ENCODE peak calls at places on chromosome 20, in ten cellular contexts. Q, B, D, F, K, G, T, S, C and U are unnamed samples.

GRCh38 chr20:61881416-61881815 is 184.3 kb downstream of the TAF4 start:
- DNase-seq in S (no peak), B (no peak), D (no peak), C (no peak), F (no peak), T (no peak), G (no peak), K (no peak), Q (no peak), U (no peak)

GRCh38 chr20:60253471-60253870 is 295.2 kb downstream of the CDH26 start:
- DNase-seq in S (peak), D (no peak), K (no peak), T (no peak), F (no peak), G (no peak), B (no peak), C (no peak), Q (no peak), U (no peak)

GRCh38 chr20:48652961-48653705 is 174.7 kb downstream of the PREX1 start:
- DNase-seq in K (no peak), Q (no peak), F (no peak), S (no peak), D (no peak), C (no peak), G (no peak), B (no peak), T (no peak), U (no peak)

GRCh38 chr20:60345106-60345505 is 386.9 kb downstream of the CDH26 start:
- DNase-seq in C (no peak), T (no peak), F (no peak), B (no peak), Q (no peak), D (peak), K (no peak), S (no peak), G (no peak), U (no peak)

GRCh38 chr20:57629976-57630525 is 9.8 kb upstream of the ZBP1 start:
- DNase-seq in T (no peak), K (peak), G (no peak), B (no peak), Q (no peak), C (peak), S (peak), F (no peak), D (no peak), U (no peak)

GRCh38 chr20:51480507-51481270 is 61.8 kb downstream of the NFATC2 start:
- DNase-seq in C (no peak), T (no peak), S (no peak), G (no peak), F (peak), Q (no peak), D (no peak), B (no peak), K (peak), U (no peak)

GRCh38 chr20:16574656-16575355 is 1.6 kb upstream of the KIF16B start:
- DNase-seq in S (peak), C (peak), D (peak), K (peak), B (peak), T (peak), Q (peak), F (peak), G (peak), U (peak)

GRCh38 chr20:404088-404487 is 4.0 kb upstream of the RBCK1 start:
- DNase-seq in S (no peak), Q (no peak), D (no peak), G (no peak), K (no peak), T (no peak), C (no peak), B (no peak), F (no peak), U (no peak)

GRCh38 chr20:31916724-31917123 is 35.1 kb downstream of the PDRG1 start:
- DNase-seq in S (no peak), B (no peak), F (no peak), T (no peak), Q (no peak), G (no peak), D (no peak), C (no peak), K (no peak), U (no peak)

GRCh38 chr20:41340327-41341055 is at the start of gene LPIN3:
- DNase-seq in S (peak), Q (peak), B (peak), T (peak), K (peak), C (peak), G (peak), F (no peak), D (peak), U (peak)

GRCh38 chr20:41335591-41335990 is 5.0 kb upstream of the LPIN3 start:
- DNase-seq in F (no peak), B (no peak), G (no peak), S (no peak), D (no peak), C (no peak), K (no peak), T (no peak), Q (no peak), U (no peak)

GRCh38 chr20:41336711-41337492 is 3.7 kb upstream of the LPIN3 start:
- DNase-seq in G (no peak), D (no peak), B (no peak), S (no peak), T (no peak), C (no peak), Q (no peak), F (no peak), K (no peak), U (no peak)

GRCh38 chr20:41342474-41343464 is 2.1 kb downstream of the LPIN3 start:
- DNase-seq in D (no peak), C (no peak), G (no peak), B (no peak), Q (no peak), S (no peak), T (peak), F (no peak), K (peak), U (no peak)

GRCh38 chr20:41339957-41340326 is 679 bp upstream of the LPIN3 start:
- DNase-seq in F (no peak), Q (peak), C (peak), D (peak), S (peak), B (peak), T (peak), G (peak), K (peak), U (peak)
- H3K27ac ChIP-seq in F (no peak), Q (peak), C (peak), D (no peak), S (peak), B (peak), T (no peak), G (peak), K (peak), U (peak)

GRCh38 chr20:54119744-54120143 is 49.4 kb upstream of the BCAS1 start:
- DNase-seq in K (no peak), G (no peak), T (no peak), B (no peak), D (no peak), Q (no peak), S (no peak), C (no peak), F (no peak), U (no peak)
- H3K27ac ChIP-seq in K (no peak), G (no peak), T (no peak), B (no peak), D (no peak), Q (no peak), S (no peak), C (no peak), F (no peak), U (no peak)

GRCh38 chr20:47392015-47392720 is 35.7 kb upstream of the ZMYND8 start:
- DNase-seq in T (no peak), D (no peak), Q (no peak), G (peak), K (no peak), C (no peak), S (peak), F (no peak), B (no peak), U (no peak)

GRCh38 chr20:47400685-47401084 is 44.2 kb upstream of the ZMYND8 start:
- DNase-seq in D (peak), S (no peak), Q (no peak), C (no peak), K (no peak), G (no peak), B (no peak), F (no peak), T (no peak), U (no peak)

GRCh38 chr20:47397652-47398301 is 41.3 kb upstream of the ZMYND8 start:
- DNase-seq in Q (no peak), C (no peak), F (no peak), G (no peak), K (no peak), D (no peak), B (no peak), S (no peak), T (no peak), U (no peak)

GRCh38 chr20:47392721-47393073 is 36.2 kb upstream of the ZMYND8 start:
- DNase-seq in D (no peak), B (no peak), K (no peak), C (no peak), Q (no peak), S (no peak), T (no peak), F (no peak), G (no peak), U (no peak)

DNA sequence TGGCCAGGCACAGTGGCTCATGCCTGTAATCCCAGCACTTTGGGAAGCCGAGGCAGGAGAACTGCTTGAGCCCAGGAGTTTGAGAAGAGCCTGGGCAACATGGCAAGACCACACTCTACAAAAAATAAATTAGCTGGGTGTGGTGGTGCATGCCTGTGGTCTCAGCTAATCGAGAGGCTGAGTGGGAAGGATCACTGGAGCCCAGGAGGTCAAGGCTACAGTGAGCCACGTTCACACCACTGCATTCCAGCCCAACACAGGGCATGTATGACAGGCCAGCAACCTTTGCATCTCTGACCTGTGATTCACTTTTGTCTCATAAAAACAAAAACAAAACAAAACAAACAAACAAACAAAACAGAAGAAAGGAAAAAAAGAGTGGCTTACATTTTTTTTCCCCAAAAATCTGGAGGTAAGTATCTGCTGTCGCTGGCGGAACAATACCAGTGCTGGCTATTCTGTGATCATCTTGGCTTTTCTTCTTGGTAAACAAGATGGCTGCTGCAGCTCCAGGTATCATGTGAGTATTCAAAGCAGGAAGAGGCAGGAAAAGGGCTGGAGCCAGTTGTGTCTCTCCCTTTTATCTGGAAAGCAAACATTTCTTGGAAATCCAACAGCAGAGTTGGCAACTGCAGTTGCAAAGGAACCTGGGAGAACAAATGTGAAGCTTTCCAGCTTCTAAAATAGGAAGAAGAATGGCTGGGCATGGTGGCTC is 40.4 kb upstream of the ZMYND8 start:
- DNase-seq in F (no peak), K (no peak), Q (peak), S (no peak), D (no peak), C (no peak), G (no peak), B (peak), T (no peak), U (no peak)
- H3K27ac ChIP-seq in F (no peak), K (no peak), Q (peak), S (no peak), D (no peak), C (no peak), G (no peak), B (peak), T (no peak), U (no peak)

GRCh38 chr20:25321262-25321831 is 69.3 kb downstream of the ABHD12 start:
- DNase-seq in Q (no peak), F (no peak), D (no peak), G (peak), C (no peak), B (peak), T (no peak), K (peak), S (peak), U (no peak)

GRCh38 chr20:25325073-25325472 is 65.6 kb downstream of the ABHD12 start:
- DNase-seq in Q (no peak), G (no peak), K (no peak), S (no peak), B (no peak), T (no peak), C (no peak), F (no peak), D (no peak), U (no peak)

GRCh38 chr20:25324412-25324811 is 66.2 kb downstream of the ABHD12 start:
- DNase-seq in D (peak), C (peak), F (no peak), T (peak), Q (no peak), K (no peak), S (peak), G (no peak), B (peak), U (no peak)

GRCh38 chr20:25321991-25322390 is 68.6 kb downstream of the ABHD12 start:
- DNase-seq in T (no peak), G (peak), D (no peak), F (no peak), S (no peak), B (no peak), C (no peak), K (no peak), Q (no peak), U (no peak)

GRCh38 chr20:25323486-25324246 is 67.0 kb downstream of the ABHD12 start:
- DNase-seq in G (no peak), T (no peak), B (peak), D (no peak), K (no peak), Q (no peak), F (no peak), C (no peak), S (peak), U (no peak)
- H3K27ac ChIP-seq in G (no peak), T (no peak), B (no peak), D (no peak), K (no peak), Q (no peak), F (no peak), C (no peak), S (no peak), U (peak)

GRCh38 chr20:2236266-2236665 is 59.5 kb upstream of the TGM3 start:
- DNase-seq in B (no peak), C (no peak), D (no peak), G (no peak), K (no peak), Q (no peak), T (no peak), S (no peak), F (no peak), U (no peak)

GRCh38 chr20:2237059-2237458 is 58.7 kb upstream of the TGM3 start:
- DNase-seq in D (peak), T (peak), K (peak), C (peak), S (peak), B (no peak), Q (peak), G (peak), F (no peak), U (no peak)

GRCh38 chr20:2234788-2235187 is 61.0 kb upstream of the TGM3 start:
- DNase-seq in G (no peak), B (no peak), K (no peak), Q (no peak), S (no peak), F (no peak), C (no peak), D (peak), T (no peak), U (no peak)

GRCh38 chr20:2240835-2241234 is 55.0 kb upstream of the TGM3 start:
- DNase-seq in T (no peak), S (no peak), F (no peak), Q (no peak), B (no peak), G (no peak), K (no peak), D (no peak), C (no peak), U (no peak)

GRCh38 chr20:2238601-2239000 is 57.2 kb upstream of the TGM3 start:
- DNase-seq in T (no peak), D (no peak), S (no peak), C (no peak), Q (no peak), F (no peak), K (no peak), G (no peak), B (no peak), U (no peak)
- H3K27ac ChIP-seq in T (no peak), D (no peak), S (no peak), C (no peak), Q (no peak), F (no peak), K (peak), G (no peak), B (no peak), U (no peak)

GRCh38 chr20:47332381-47333206 is 23.9 kb downstream of the ZMYND8 start:
- DNase-seq in K (no peak), B (no peak), Q (no peak), C (no peak), F (no peak), S (no peak), T (no peak), G (no peak), D (no peak), U (no peak)
- H3K27ac ChIP-seq in K (peak), B (no peak), Q (no peak), C (peak), F (no peak), S (peak), T (no peak), G (peak), D (no peak), U (peak)

GRCh38 chr20:6664574-6664973 is 102.9 kb upstream of the BMP2 start:
- DNase-seq in D (no peak), C (no peak), T (no peak), K (no peak), G (no peak), S (no peak), Q (no peak), B (no peak), F (no peak), U (no peak)

GRCh38 chr20:6663104-6663503 is 104.4 kb upstream of the BMP2 start:
- DNase-seq in B (no peak), S (no peak), Q (no peak), F (no peak), G (no peak), C (no peak), K (no peak), D (no peak), T (no peak), U (no peak)

GRCh38 chr20:6665161-6665560 is 102.3 kb upstream of the BMP2 start:
- DNase-seq in C (no peak), K (no peak), S (no peak), F (no peak), T (no peak), D (no peak), B (no peak), G (no peak), Q (no peak), U (no peak)

GRCh38 chr20:6665621-6666345 is 101.7 kb upstream of the BMP2 start:
- DNase-seq in D (no peak), C (no peak), B (no peak), G (no peak), S (no peak), F (no peak), T (no peak), Q (no peak), K (no peak), U (no peak)

GRCh38 chr20:6663751-6664388 is 103.6 kb upstream of the BMP2 start:
- DNase-seq in F (no peak), K (no peak), G (peak), C (no peak), S (no peak), Q (no peak), T (no peak), B (no peak), D (no peak), U (no peak)
- H3K27ac ChIP-seq in F (no peak), K (peak), G (peak), C (no peak), S (no peak), Q (no peak), T (no peak), B (no peak), D (no peak), U (no peak)

GRCh38 chr20:25040438-25040831 is 17.5 kb downstream of the ACSS1 start:
- DNase-seq in T (peak), C (no peak), B (peak), G (peak), K (peak), S (peak), Q (peak), D (no peak), F (no peak), U (no peak)

GRCh38 chr20:25041813-25042530 is 16.0 kb downstream of the ACSS1 start:
- DNase-seq in G (no peak), S (no peak), K (peak), C (no peak), Q (no peak), B (no peak), F (no peak), T (peak), D (no peak), U (no peak)

GRCh38 chr20:25038591-25039015 is 19.3 kb downstream of the ACSS1 start:
- DNase-seq in S (no peak), D (no peak), K (peak), G (no peak), C (no peak), F (no peak), B (no peak), T (peak), Q (no peak), U (no peak)

GRCh38 chr20:25038103-25038410 is 19.9 kb downstream of the ACSS1 start:
- DNase-seq in C (no peak), D (no peak), F (no peak), S (no peak), B (no peak), G (no peak), K (no peak), T (no peak), Q (no peak), U (no peak)

GRCh38 chr20:25039697-25040437 is 18.1 kb downstream of the ACSS1 start:
- DNase-seq in T (peak), S (peak), F (no peak), D (no peak), G (peak), C (peak), Q (peak), B (peak), K (peak), U (peak)
- H3K27ac ChIP-seq in T (peak), S (peak), F (no peak), D (no peak), G (peak), C (peak), Q (peak), B (peak), K (peak), U (peak)